ENCODE peak calls at places on chromosome 1, in six cellular contexts. E, B, K, J, U and S are unnamed samples.

GRCh38 chr1:166884971-166885370 is 8.9 kb upstream of the TADA1 start:
- DNase-seq in E (no peak), B (no peak), K (no peak), J (no peak), U (no peak), S (no peak)

GRCh38 chr1:107535091-107535490 is 394.3 kb downstream of the NTNG1 start:
- DNase-seq in E (no peak), B (peak), K (no peak), J (peak), U (no peak), S (no peak)

GRCh38 chr1:62247391-62248168 is 52.9 kb downstream of the L1TD1 start:
- DNase-seq in E (no peak), B (no peak), K (no peak), J (peak), U (no peak), S (no peak)

GRCh38 chr1:74652711-74653131 is 20.9 kb downstream of the ERICH3 start:
- DNase-seq in E (peak), B (no peak), K (no peak), J (no peak), U (peak), S (no peak)

GRCh38 chr1:155295183-155295941 is 5.9 kb downstream of the PKLR start:
- DNase-seq in E (no peak), B (no peak), K (no peak), J (no peak), U (no peak), S (no peak)

GRCh38 chr1:204578867-204579664 is 62.9 kb downstream of the MDM4 start:
- DNase-seq in E (peak), B (no peak), K (no peak), J (no peak), U (no peak), S (peak)

GRCh38 chr1:178263341-178263740 is 169.4 kb downstream of the RASAL2 start:
- DNase-seq in E (no peak), B (no peak), K (no peak), J (no peak), U (no peak), S (no peak)

GRCh38 chr1:86515597-86515996 is 31.3 kb upstream of the CLCA4 start:
- DNase-seq in E (no peak), B (no peak), K (no peak), J (peak), U (peak), S (no peak)

GRCh38 chr1:201318504-201319340 is 35.4 kb downstream of the PKP1 start:
- DNase-seq in E (no peak), B (no peak), K (no peak), J (no peak), U (no peak), S (no peak)